ENCODE peak calls at places on chromosome 17, in ten cellular contexts. U is activated B cell treated with CpG ODN at 0.5 μM for 24 hours; W is cardiac septum; R is Daoy; Z is activated CD4-positive, alpha-beta T cell treated with anti-CD3 and anti-CD28 coated beads, Interleukin-2, amount 10 ng/mL, durations not matched to agents 7 days and 5 days; X is HFFc6; D is progenitor cell of endocrine pancreas; J is HTR-8/SVneo; Q is T follicular helper cell; F is aorta. E is an unnamed sample.

GRCh38 chr17:50710650-50711049 is 2.9 kb upstream of the ANKRD40 start:
- DNase-seq in W (no peak), X (no peak), R (no peak), F (no peak), D (no peak), Q (no peak), Z (no peak), J (no peak), U (no peak), E (no peak)

GRCh38 chr17:67026341-67026740 is 18.0 kb upstream of the CACNG1 start:
- DNase-seq in Z (no peak), U (no peak), X (no peak), R (no peak), W (no peak), Q (no peak), F (no peak), D (no peak), J (no peak), E (no peak)

GRCh38 chr17:28279411-28279810 is 39.6 kb upstream of the TMEM97 start:
- DNase-seq in Z (no peak), F (no peak), X (peak), D (no peak), W (no peak), J (no peak), U (no peak), R (no peak), Q (no peak), E (peak)

GRCh38 chr17:57667461-57667923 is 77.6 kb downstream of the CCDC182 start:
- DNase-seq in Q (no peak), X (no peak), R (no peak), D (no peak), F (no peak), W (peak), U (no peak), J (no peak), Z (no peak), E (no peak)

GRCh38 chr17:58273453-58274104 is 7.2 kb downstream of the MPO start:
- DNase-seq in R (no peak), Z (no peak), F (no peak), U (no peak), X (no peak), Q (no peak), D (no peak), W (no peak), J (no peak), E (no peak)

GRCh38 chr17:79047923-79048825 is 24.2 kb downstream of the C1QTNF1 start:
- DNase-seq in D (no peak), J (no peak), W (no peak), U (no peak), R (no peak), F (peak), X (no peak), Q (no peak), Z (no peak), E (no peak)

GRCh38 chr17:49434821-49435581 is 20.3 kb upstream of the PHB1 start:
- DNase-seq in X (peak), Z (peak), F (no peak), R (peak), Q (peak), D (peak), J (peak), W (no peak), U (no peak), E (no peak)

GRCh38 chr17:4045477-4045876 is 81.2 kb upstream of the ATP2A3 start:
- DNase-seq in W (no peak), Z (peak), U (no peak), D (no peak), Q (no peak), R (no peak), X (no peak), F (no peak), J (no peak), E (no peak)

GRCh38 chr17:28357061-28357900 is at the start of gene POLDIP2:
- DNase-seq in R (peak), Z (peak), D (peak), X (peak), J (peak), Q (peak), F (peak), W (peak), U (peak), E (no peak)

GRCh38 chr17:48629411-48629759 is 3.2 kb upstream of the HOXB9 start:
- DNase-seq in R (no peak), Z (no peak), J (no peak), X (no peak), W (no peak), F (peak), U (no peak), Q (no peak), D (no peak), E (no peak)

GRCh38 chr17:63626551-63627228 is 4.5 kb downstream of the MAP3K3 start:
- DNase-seq in U (no peak), W (no peak), X (no peak), J (no peak), D (no peak), R (no peak), Q (no peak), F (no peak), Z (no peak), E (no peak)

GRCh38 chr17:44840936-44841335 is 6.7 kb upstream of the HIGD1B start:
- DNase-seq in Z (no peak), W (no peak), U (no peak), F (no peak), J (no peak), X (no peak), R (no peak), D (no peak), Q (no peak), E (no peak)

GRCh38 chr17:65656390-65657250 is 95.2 kb upstream of the AXIN2 start:
- DNase-seq in X (no peak), D (no peak), U (no peak), Z (no peak), R (no peak), J (no peak), Q (no peak), W (no peak), F (no peak), E (no peak)

GRCh38 chr17:40518401-40519088 is 17.1 kb upstream of the TNS4 start:
- DNase-seq in J (peak), D (no peak), U (no peak), R (peak), W (peak), F (no peak), Q (no peak), Z (no peak), X (peak), E (no peak)

GRCh38 chr17:73760186-73760758 is 116.0 kb upstream of the SDK2 start:
- DNase-seq in D (no peak), X (no peak), F (no peak), W (no peak), J (no peak), U (no peak), Q (no peak), Z (no peak), R (no peak), E (no peak)